ENCODE peak calls at places on chromosomes 2 and 18, in ten cellular contexts. Z is CD4-positive, alpha-beta T cell; V is tibial artery; O is H9; N is CD8-positive, alpha-beta memory T cell; U is uterus; D is stomach; M is colonic mucosa; R is thyroid gland; W is HCT116. B is an unnamed sample. For H3K9me3, the result is how much of the 10 kb centered on the place peaks cover.

GRCh38 chr2:240918258-240919091 is 12.3 kb downstream of the CROCC2 start:
- DNase-seq in Z (no peak), V (no peak), O (peak), N (no peak), U (peak), D (no peak), M (peak), R (peak), W (no peak), B (no peak)

GRCh38 chr2:207632575-207633492 is 7.6 kb upstream of the METTL21A start:
- DNase-seq in Z (no peak), V (no peak), O (no peak), N (no peak), U (no peak), D (no peak), M (no peak), R (peak), W (no peak), B (no peak)

GRCh38 chr2:217853301-217853881 is 149.4 kb downstream of the TNS1 start:
- DNase-seq in Z (no peak), V (peak), O (no peak), N (no peak), U (peak), D (no peak), M (peak), R (no peak), W (no peak), B (no peak)

GRCh38 chr18:57780318-57781127 is 22.6 kb downstream of the ATP8B1 start:
- DNase-seq in Z (no peak), V (no peak), O (no peak), N (no peak), U (no peak), D (no peak), M (no peak), R (no peak), W (no peak), B (peak)

GRCh38 chr2:159613515-159614336 is 2.6 kb downstream of the BAZ2B start:
- DNase-seq in Z (no peak), V (no peak), O (no peak), N (no peak), U (no peak), D (no peak), M (no peak), R (no peak), W (no peak), B (no peak)

GRCh38 chr2:160334028-160334729 is 134.1 kb upstream of the ITGB6 start:
- DNase-seq in Z (no peak), V (no peak), O (no peak), N (no peak), U (no peak), D (no peak), M (no peak), R (no peak), W (no peak), B (no peak)

GRCh38 chr2:203463176-203463797 is 71.8 kb downstream of the RAPH1 start:
- DNase-seq in Z (no peak), V (no peak), O (no peak), N (no peak), U (no peak), D (no peak), M (no peak), R (no peak), W (no peak), B (no peak)

GRCh38 chr2:1791670-1792069 is 47.4 kb upstream of the PXDN start:
- DNase-seq in Z (no peak), V (no peak), O (no peak), N (no peak), U (no peak), D (no peak), M (no peak), R (no peak), W (no peak), B (peak)

GRCh38 chr2:3110555-3110954 is 267.1 kb downstream of the EIPR1 start:
- DNase-seq in Z (no peak), V (no peak), O (no peak), N (no peak), U (no peak), D (no peak), M (no peak), R (no peak), W (no peak), B (no peak)

GRCh38 chr2:127065932-127066318 is 41.0 kb downstream of the BIN1 start:
- DNase-seq in Z (no peak), V (no peak), O (no peak), N (no peak), U (no peak), D (no peak), M (no peak), R (no peak), W (no peak), B (no peak)

GRCh38 chr2:220892018-220892634 is 680.0 kb downstream of the EPHA4 start:
- DNase-seq in Z (no peak), V (no peak), O (no peak), N (no peak), U (no peak), D (no peak), M (no peak), R (no peak), W (no peak), B (no peak)

GRCh38 chr2:189347540-189347939 is 93.7 kb upstream of the WDR75 start:
- DNase-seq in Z (no peak), V (peak), O (no peak), N (no peak), U (peak), D (no peak), M (peak), R (peak), W (peak), B (peak)

GRCh38 chr2:17208511-17208910 is 309.7 kb downstream of the RAD51AP2 start:
- DNase-seq in Z (no peak), V (no peak), O (no peak), N (no peak), U (no peak), D (no peak), M (no peak), R (no peak), W (no peak), B (no peak)

GRCh38 chr2:216590780-216591179 is 42.4 kb upstream of the IGFBP2 start:
- DNase-seq in Z (no peak), V (no peak), O (peak), N (no peak), U (peak), D (no peak), M (peak), R (no peak), W (no peak), B (peak)

GRCh38 chr2:237651761-237652160 is 24.4 kb downstream of the LRRFIP1 start:
- DNase-seq in Z (no peak), V (no peak), O (no peak), N (no peak), U (peak), D (no peak), M (no peak), R (no peak), W (no peak), B (no peak)
- H3K9me3 ChIP-seq in Z (under half), V (under half), O (under half), N (under half), U (under half), D (under half), M (under half), R (under half), W (under half), B (under half)

GRCh38 chr2:96617012-96617411 is 21.1 kb downstream of the KANSL3 start:
- DNase-seq in Z (no peak), V (no peak), O (no peak), N (no peak), U (no peak), D (no peak), M (no peak), R (no peak), W (no peak), B (no peak)

GRCh38 chr2:96616535-96616934 is 21.6 kb downstream of the KANSL3 start:
- DNase-seq in Z (no peak), V (no peak), O (no peak), N (no peak), U (no peak), D (no peak), M (no peak), R (no peak), W (no peak), B (no peak)

GRCh38 chr2:96618599-96619283 is 19.4 kb downstream of the KANSL3 start:
- DNase-seq in Z (no peak), V (peak), O (no peak), N (no peak), U (peak), D (no peak), M (no peak), R (no peak), W (no peak), B (no peak)

DNA sequence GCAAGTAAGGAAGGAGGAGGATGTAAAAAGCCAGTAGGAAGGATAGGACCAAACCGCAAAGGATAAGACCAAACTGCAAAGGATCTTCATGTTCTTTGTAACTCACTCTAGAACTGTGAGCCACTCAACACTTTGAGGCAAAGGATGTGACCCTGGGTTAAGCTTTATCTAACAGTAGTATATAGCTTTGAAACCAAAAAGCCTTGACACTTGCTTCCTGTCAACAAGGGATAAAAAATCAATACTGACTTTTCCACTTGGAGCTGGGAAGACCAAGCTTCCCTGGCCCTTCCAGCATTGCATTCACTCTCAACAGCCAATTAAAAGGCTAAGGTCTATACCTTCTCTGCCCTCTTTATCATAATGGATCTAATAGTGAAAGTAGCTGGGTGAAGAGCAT is 22.0 kb downstream of the KANSL3 start:
- DNase-seq in Z (no peak), V (no peak), O (no peak), N (no peak), U (no peak), D (no peak), M (no peak), R (no peak), W (no peak), B (no peak)
- H3K27ac ChIP-seq in Z (no peak), V (no peak), O (no peak), N (no peak), U (no peak), D (no peak), M (no peak), R (no peak), W (no peak), B (no peak)

DNA sequence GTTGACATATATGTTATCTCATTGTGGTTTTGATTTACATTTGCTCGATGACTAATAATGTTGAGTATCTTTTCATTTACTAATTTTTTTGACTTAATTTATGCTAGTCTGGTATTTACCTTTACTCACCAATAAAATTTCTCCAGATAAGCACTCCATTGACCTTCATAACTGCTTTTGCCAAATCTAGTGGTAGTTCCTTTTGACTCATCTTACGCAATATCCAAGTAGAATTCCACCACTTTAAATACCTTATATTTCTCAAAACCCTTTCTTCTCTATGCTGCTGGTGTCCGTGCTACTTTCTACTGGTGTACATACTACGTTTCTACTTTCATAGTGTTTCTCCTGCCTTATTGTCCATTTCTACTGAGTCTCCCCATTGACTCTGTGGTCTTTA is 407.6 kb upstream of the SPHKAP start:
- DNase-seq in Z (no peak), V (no peak), O (no peak), N (no peak), U (no peak), D (no peak), M (no peak), R (no peak), W (no peak), B (no peak)
- H3K9me3 ChIP-seq in Z (under half), V (under half), O (under half), N (under half), U (under half), D (under half), M (under half), R (under half), W (under half), B (under half)

DNA sequence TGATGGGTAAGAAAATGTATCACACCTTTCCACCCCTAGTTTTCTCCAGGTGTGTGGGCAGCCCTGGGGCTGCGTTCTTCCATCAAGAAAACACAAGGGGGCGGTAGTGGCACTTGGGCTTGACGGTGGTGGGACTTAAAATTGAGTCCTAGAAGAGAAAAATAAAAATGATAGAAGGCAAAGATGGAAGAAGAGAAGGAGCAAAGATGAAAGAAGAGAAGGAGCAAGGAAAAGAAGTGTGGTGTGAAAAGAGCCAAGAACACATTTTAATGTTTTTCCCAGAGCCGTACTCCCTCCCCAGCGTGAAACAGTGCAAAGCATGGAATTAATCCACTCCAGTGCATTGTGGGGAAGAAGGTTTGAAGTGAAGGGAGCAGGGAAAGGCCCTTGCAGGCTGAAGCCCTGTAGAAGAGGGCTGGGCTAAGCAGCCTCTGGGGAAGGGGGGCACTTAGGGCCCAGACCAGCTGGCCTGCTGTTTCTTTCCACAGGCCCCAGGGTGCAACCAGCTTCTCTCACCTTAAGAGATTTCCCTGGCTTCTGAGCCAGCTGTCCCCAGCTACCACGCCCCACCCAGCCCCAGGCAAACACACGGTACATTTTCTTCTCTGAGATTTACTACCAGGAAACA is 256.8 kb downstream of the RNF152 start:
- DNase-seq in Z (peak), V (peak), O (peak), N (no peak), U (peak), D (peak), M (peak), R (peak), W (peak), B (peak)
- H3K27ac ChIP-seq in Z (no peak), V (peak), O (no peak), N (no peak), U (peak), D (peak), M (peak), R (peak), W (no peak), B (peak)

GRCh38 chr2:195675783-195676427 is 18.9 kb downstream of the SLC39A10 start:
- DNase-seq in Z (no peak), V (no peak), O (no peak), N (no peak), U (no peak), D (no peak), M (no peak), R (no peak), W (no peak), B (no peak)

GRCh38 chr2:195672674-195673073 is 15.6 kb downstream of the SLC39A10 start:
- DNase-seq in Z (no peak), V (no peak), O (no peak), N (no peak), U (no peak), D (no peak), M (no peak), R (no peak), W (no peak), B (no peak)

GRCh38 chr2:195671563-195671962 is 14.5 kb downstream of the SLC39A10 start:
- DNase-seq in Z (no peak), V (no peak), O (no peak), N (no peak), U (no peak), D (no peak), M (no peak), R (no peak), W (no peak), B (no peak)

GRCh38 chr2:195677290-195677689 is 20.3 kb downstream of the SLC39A10 start:
- DNase-seq in Z (no peak), V (no peak), O (no peak), N (no peak), U (no peak), D (no peak), M (no peak), R (no peak), W (no peak), B (no peak)

DNA sequence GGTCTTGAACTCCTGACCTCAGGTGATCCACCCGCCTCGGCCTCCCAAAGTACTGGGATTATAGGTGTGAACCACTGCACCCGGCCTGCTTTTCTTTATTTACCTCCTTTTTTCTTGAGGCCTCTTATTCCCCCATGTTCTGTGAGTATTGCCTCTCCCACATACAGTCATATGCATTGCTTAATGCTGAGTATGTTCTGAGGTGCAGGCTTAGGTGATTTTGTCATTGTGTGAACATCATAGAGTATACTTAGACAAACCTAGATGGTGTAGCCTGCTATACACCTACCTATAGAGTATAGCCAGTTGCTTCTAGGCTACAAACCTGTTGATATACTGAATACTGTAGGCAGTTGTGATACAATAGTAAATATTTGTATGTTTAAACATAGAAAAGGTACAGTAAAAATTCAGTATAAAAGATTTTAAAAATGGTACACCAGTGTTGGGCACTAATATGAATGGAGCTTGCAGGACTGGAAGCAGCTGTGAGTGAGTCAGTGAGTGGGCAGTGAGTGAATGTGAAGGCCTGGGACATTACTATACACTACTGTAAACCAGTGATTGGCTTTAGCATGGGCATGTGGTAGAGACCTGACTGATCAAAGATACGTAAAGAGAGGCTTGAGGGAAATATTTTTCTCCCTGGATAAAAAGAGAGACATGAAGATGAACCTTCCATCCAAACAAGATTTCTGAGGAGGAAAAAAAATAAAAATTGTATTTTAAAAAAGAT is 17.6 kb downstream of the SLC39A10 start:
- DNase-seq in Z (no peak), V (no peak), O (no peak), N (no peak), U (no peak), D (no peak), M (no peak), R (no peak), W (no peak), B (no peak)
- H3K9me3 ChIP-seq in Z (under half), V (under half), O (under half), N (under half), U (under half), D (under half), M (under half), R (under half), W (under half), B (under half)

GRCh38 chr2:43414033-43414432 is 181.8 kb downstream of the THADA start:
- DNase-seq in Z (no peak), V (no peak), O (no peak), N (no peak), U (no peak), D (no peak), M (no peak), R (no peak), W (no peak), B (no peak)
- H3K27ac ChIP-seq in Z (no peak), V (peak), O (no peak), N (no peak), U (peak), D (no peak), M (no peak), R (peak), W (peak), B (no peak)